ENCODE peak calls at places on chromosomes 7 and 10, in six cellular contexts. C is DMS53, L is heart left ventricle, B is foreskin fibroblast, O is KG1, Q is epithelial cell of proximal tubule. S is an unnamed sample.
A peak's percentile ranks its signal among the peaks of the same experiment; 100 is the strongest.

GRCh38 chr7:150830957-150831356 is 21.4 kb upstream of the AOC1 start:
- DNase-seq in O (no peak), C (peak; percentile 58), Q (no peak), L (no peak), B (no peak), S (no peak)

GRCh38 chr10:19638873-19639233 is 177.4 kb upstream of the PLXDC2 start:
- DNase-seq in L (no peak), B (no peak), O (no peak), C (no peak), Q (no peak), S (no peak)

GRCh38 chr7:121279060-121279620 is 49.7 kb upstream of the WNT16 start:
- DNase-seq in L (no peak), B (no peak), C (no peak), O (no peak), Q (no peak), S (no peak)

GRCh38 chr7:83014546-83014945 is 148.1 kb downstream of the PCLO start:
- DNase-seq in L (no peak), B (no peak), C (no peak), O (no peak), Q (no peak), S (no peak)

GRCh38 chr10:44334621-44335184 is 50.2 kb downstream of the CXCL12 start:
- DNase-seq in Q (no peak), C (no peak), L (no peak), O (no peak), B (peak; percentile 64), S (no peak)

GRCh38 chr10:75234683-75235374 is 928 bp downstream of the COMTD1 start:
- DNase-seq in Q (no peak), B (no peak), O (no peak), C (peak; percentile 95), L (no peak), S (peak; percentile 90)

GRCh38 chr7:70390251-70390650 is 741.7 kb upstream of the GALNT17 start:
- DNase-seq in B (no peak), Q (no peak), O (no peak), L (no peak), C (no peak), S (no peak)

GRCh38 chr7:1741246-1741645 is 71.2 kb downstream of the ELFN1 start:
- DNase-seq in C (no peak), B (no peak), Q (no peak), O (no peak), L (no peak), S (no peak)

GRCh38 chr7:36034020-36034419 is 119.0 kb upstream of the EEPD1 start:
- DNase-seq in Q (no peak), C (no peak), O (no peak), L (no peak), B (no peak), S (peak; percentile 27)

GRCh38 chr10:122859527-122859926 is 13.9 kb upstream of the CUZD1 start:
- DNase-seq in C (no peak), L (no peak), B (no peak), O (no peak), Q (no peak), S (no peak)

GRCh38 chr10:75978213-75978612 is 546.8 kb downstream of the LRMDA start:
- DNase-seq in Q (no peak), O (no peak), L (no peak), C (no peak), B (no peak), S (peak; percentile 70)

GRCh38 chr7:142867398-142868187 is 12.7 kb downstream of the EPHB6 start:
- DNase-seq in B (no peak), O (no peak), Q (no peak), L (no peak), C (no peak), S (no peak)

GRCh38 chr7:80401708-80402107 is 110.2 kb downstream of the GNAT3 start:
- DNase-seq in C (peak; percentile 57), B (no peak), L (no peak), Q (no peak), O (no peak), S (no peak)

GRCh38 chr10:112832361-112832878 is 117.6 kb upstream of the TCF7L2 start:
- DNase-seq in C (peak; percentile 35), B (no peak), O (no peak), L (no peak), Q (no peak), S (peak; percentile 95)

GRCh38 chr7:22858640-22859561 is 36.3 kb upstream of the TOMM7 start:
- DNase-seq in L (no peak), C (peak; percentile 44), Q (no peak), O (no peak), B (peak; percentile 91), S (peak; percentile 70)

GRCh38 chr7:17392846-17393245 is 94.4 kb downstream of the AHR start:
- DNase-seq in B (peak; percentile 50), L (no peak), O (no peak), C (no peak), Q (no peak), S (no peak)

GRCh38 chr10:47094636-47095035 is 183.4 kb downstream of the PTPN20 start:
- DNase-seq in O (no peak), Q (no peak), C (no peak), B (no peak), L (no peak), S (no peak)

GRCh38 chr10:70596860-70597809 is 5.4 kb downstream of the PRF1 start:
- DNase-seq in Q (no peak), B (no peak), L (no peak), O (no peak), C (no peak), S (no peak)

GRCh38 chr10:55485827-55486226 is 684.8 kb upstream of the PCDH15 start:
- DNase-seq in O (no peak), B (no peak), Q (no peak), L (no peak), C (no peak), S (no peak)

GRCh38 chr7:134789967-134790685 is 10.7 kb downstream of the CALD1 start:
- DNase-seq in C (peak; percentile 20), O (no peak), B (no peak), L (peak; percentile 50), Q (no peak), S (peak; percentile 54)

GRCh38 chr10:4825868-4826787 is at the start of gene AKR1E2:
- DNase-seq in L (peak; percentile 93), B (peak; percentile 82), O (peak; percentile 27), Q (no peak), C (peak; percentile 94), S (peak; percentile 91)